ENCODE peak calls at places on chromosome 2, in eight cellular contexts. One of them, this sample, is unnamed.
A peak's percentile ranks its signal among the peaks of the same experiment; 100 is the strongest.

GRCh38 chr2:224284134-224284946 is 117.6 kb downstream of the FAM124B start:
- DNase-seq in uterus: no peak
- DNase-seq in transverse colon: peak; percentile 11
- DNase-seq in heart left ventricle: no peak
- DNase-seq in adrenal gland: peak; percentile 25
- DNase-seq in esophagus squamous epithelium: no peak
- DNase-seq in stomach: no peak
- DNase-seq in testis: no peak
- DNase-seq in this sample: no peak

GRCh38 chr2:216478151-216478550 is 20.5 kb upstream of the RPL37A start:
- DNase-seq in heart left ventricle: no peak
- DNase-seq in transverse colon: no peak
- DNase-seq in adrenal gland: no peak
- DNase-seq in testis: peak; percentile 79
- DNase-seq in stomach: no peak
- DNase-seq in uterus: peak; percentile 50
- DNase-seq in esophagus squamous epithelium: no peak
- DNase-seq in this sample: no peak

GRCh38 chr2:226860087-226860486 is 24.2 kb downstream of the RHBDD1 start:
- DNase-seq in esophagus squamous epithelium: no peak
- DNase-seq in transverse colon: no peak
- DNase-seq in heart left ventricle: no peak
- DNase-seq in uterus: no peak
- DNase-seq in adrenal gland: no peak
- DNase-seq in testis: no peak
- DNase-seq in stomach: no peak
- DNase-seq in this sample: no peak

GRCh38 chr2:120682654-120683053 is 53.0 kb upstream of the GLI2 start:
- DNase-seq in uterus: no peak
- DNase-seq in heart left ventricle: no peak
- DNase-seq in transverse colon: no peak
- DNase-seq in testis: no peak
- DNase-seq in stomach: no peak
- DNase-seq in adrenal gland: no peak
- DNase-seq in esophagus squamous epithelium: no peak
- DNase-seq in this sample: no peak

GRCh38 chr2:207408086-207408794 is 121.5 kb upstream of the CREB1 start:
- DNase-seq in esophagus squamous epithelium: no peak
- DNase-seq in transverse colon: peak; percentile 9
- DNase-seq in testis: no peak
- DNase-seq in stomach: peak; percentile 72
- DNase-seq in adrenal gland: no peak
- DNase-seq in heart left ventricle: no peak
- DNase-seq in uterus: no peak
- DNase-seq in this sample: no peak

GRCh38 chr2:223908304-223909047 is 36.7 kb downstream of the WDFY1 start:
- DNase-seq in heart left ventricle: no peak
- DNase-seq in uterus: no peak
- DNase-seq in esophagus squamous epithelium: no peak
- DNase-seq in adrenal gland: no peak
- DNase-seq in stomach: peak; percentile 51
- DNase-seq in transverse colon: no peak
- DNase-seq in testis: no peak
- DNase-seq in this sample: no peak

GRCh38 chr2:109372614-109373013 is 241.2 kb downstream of the SEPTIN10 start:
- DNase-seq in uterus: peak; percentile 4
- DNase-seq in esophagus squamous epithelium: no peak
- DNase-seq in stomach: peak; percentile 17
- DNase-seq in testis: no peak
- DNase-seq in transverse colon: no peak
- DNase-seq in heart left ventricle: no peak
- DNase-seq in adrenal gland: no peak
- DNase-seq in this sample: peak; percentile 71

GRCh38 chr2:23221236-23221635 is 163.7 kb upstream of the KLHL29 start:
- DNase-seq in testis: no peak
- DNase-seq in uterus: no peak
- DNase-seq in adrenal gland: no peak
- DNase-seq in heart left ventricle: no peak
- DNase-seq in esophagus squamous epithelium: no peak
- DNase-seq in stomach: no peak
- DNase-seq in transverse colon: no peak
- DNase-seq in this sample: no peak

GRCh38 chr2:170715062-170715931 is at the start of gene SP5:
- DNase-seq in esophagus squamous epithelium: no peak
- DNase-seq in testis: peak; percentile 63
- DNase-seq in uterus: peak; percentile 69
- DNase-seq in adrenal gland: peak; percentile 93
- DNase-seq in transverse colon: peak; percentile 44
- DNase-seq in stomach: peak; percentile 86
- DNase-seq in heart left ventricle: no peak
- DNase-seq in this sample: peak; percentile 52

GRCh38 chr2:18824317-18824716 is 234.9 kb upstream of the NT5C1B start:
- DNase-seq in adrenal gland: no peak
- DNase-seq in testis: peak; percentile 61
- DNase-seq in esophagus squamous epithelium: no peak
- DNase-seq in stomach: peak; percentile 52
- DNase-seq in heart left ventricle: no peak
- DNase-seq in transverse colon: no peak
- DNase-seq in uterus: no peak
- DNase-seq in this sample: no peak

GRCh38 chr2:28772351-28772750 is 20.7 kb downstream of the PPP1CB start:
- DNase-seq in heart left ventricle: no peak
- DNase-seq in stomach: no peak
- DNase-seq in esophagus squamous epithelium: no peak
- DNase-seq in testis: no peak
- DNase-seq in uterus: no peak
- DNase-seq in adrenal gland: no peak
- DNase-seq in transverse colon: no peak
- DNase-seq in this sample: no peak

GRCh38 chr2:238336151-238336550 is 15.8 kb downstream of the TRAF3IP1 start:
- DNase-seq in stomach: no peak
- DNase-seq in transverse colon: no peak
- DNase-seq in adrenal gland: no peak
- DNase-seq in testis: no peak
- DNase-seq in uterus: no peak
- DNase-seq in heart left ventricle: peak; percentile 87
- DNase-seq in esophagus squamous epithelium: no peak
- DNase-seq in this sample: peak; percentile 96

GRCh38 chr2:142965464-142965863 is 88.0 kb downstream of the KYNU start:
- DNase-seq in transverse colon: no peak
- DNase-seq in esophagus squamous epithelium: no peak
- DNase-seq in testis: no peak
- DNase-seq in uterus: no peak
- DNase-seq in stomach: no peak
- DNase-seq in heart left ventricle: no peak
- DNase-seq in adrenal gland: no peak
- DNase-seq in this sample: no peak

GRCh38 chr2:47222813-47223564 is 67.9 kb upstream of the STPG4 start:
- DNase-seq in adrenal gland: no peak
- DNase-seq in transverse colon: no peak
- DNase-seq in heart left ventricle: no peak
- DNase-seq in uterus: peak; percentile 41
- DNase-seq in esophagus squamous epithelium: no peak
- DNase-seq in stomach: no peak
- DNase-seq in testis: no peak
- DNase-seq in this sample: no peak
- H3K36me3 ChIP-seq in adrenal gland: no peaks in the 10 kb centered on the region
- H3K36me3 ChIP-seq in transverse colon: no peaks in the 10 kb centered on the region
- H3K36me3 ChIP-seq in heart left ventricle: no peaks in the 10 kb centered on the region
- H3K36me3 ChIP-seq in uterus: no peaks in the 10 kb centered on the region
- H3K36me3 ChIP-seq in esophagus squamous epithelium: no peaks in the 10 kb centered on the region
- H3K36me3 ChIP-seq in stomach: no peaks in the 10 kb centered on the region
- H3K36me3 ChIP-seq in testis: no peaks in the 10 kb centered on the region
- H3K36me3 ChIP-seq in this sample: no peaks in the 10 kb centered on the region

GRCh38 chr2:233059547-233059796 is 670 bp upstream of the INPP5D start:
- DNase-seq in adrenal gland: no peak
- DNase-seq in esophagus squamous epithelium: no peak
- DNase-seq in uterus: no peak
- DNase-seq in heart left ventricle: no peak
- DNase-seq in transverse colon: no peak
- DNase-seq in stomach: no peak
- DNase-seq in testis: peak; percentile 12
- DNase-seq in this sample: no peak
- TF ChIP-seq CTCF in adrenal gland: no peak
- TF ChIP-seq CTCF in esophagus squamous epithelium: no peak
- TF ChIP-seq CTCF in uterus: no peak
- TF ChIP-seq CTCF in heart left ventricle: no peak
- TF ChIP-seq CTCF in transverse colon: no peak
- TF ChIP-seq CTCF in stomach: no peak
- TF ChIP-seq CTCF in testis: no peak
- TF ChIP-seq CTCF in this sample: no peak

DNA sequence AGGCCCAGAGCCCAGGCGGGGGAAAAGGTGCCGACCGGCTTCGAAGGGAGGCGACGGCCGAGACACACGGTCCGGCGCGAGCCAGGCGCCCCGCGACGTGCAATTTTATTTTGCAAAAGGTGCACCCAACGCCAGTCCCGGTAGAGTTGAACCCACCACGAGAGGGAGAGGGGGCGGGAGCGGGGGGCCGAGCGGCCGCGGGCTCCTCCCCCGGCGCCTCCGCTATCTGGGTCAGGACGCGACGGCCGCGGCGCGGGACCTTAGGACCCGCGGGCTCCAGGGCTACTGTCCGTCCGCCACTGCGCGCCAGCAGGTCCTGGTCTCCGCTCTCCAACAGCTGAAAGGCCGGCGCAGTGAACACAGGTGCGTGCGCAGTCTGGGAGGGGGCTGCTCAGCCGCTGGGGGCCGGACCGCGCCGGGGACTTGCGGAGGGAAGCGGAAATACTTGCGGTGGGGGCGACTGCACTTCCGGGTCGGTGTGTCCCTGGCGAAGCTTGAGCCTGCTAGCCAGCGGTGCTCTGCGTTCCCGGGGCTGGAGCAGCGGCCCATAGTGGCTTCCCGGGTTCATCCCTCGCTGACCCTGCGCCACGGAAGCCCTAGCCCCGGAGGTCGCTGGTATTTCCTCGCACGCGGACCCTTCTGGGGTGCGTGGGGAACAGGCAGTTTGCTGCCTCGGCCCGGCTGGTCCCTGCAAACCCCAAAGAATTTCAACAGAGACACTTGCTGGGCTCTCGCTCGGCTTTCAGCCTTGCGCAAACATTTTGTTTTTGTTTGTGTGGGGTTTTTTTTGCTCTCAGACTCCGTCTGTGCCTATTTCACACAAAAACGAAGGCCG is at the start of gene RMDN2:
- DNase-seq in stomach: peak; percentile 89
- DNase-seq in esophagus squamous epithelium: peak; percentile 68
- DNase-seq in uterus: peak; percentile 90
- DNase-seq in testis: peak; percentile 96
- DNase-seq in transverse colon: peak; percentile 93
- DNase-seq in heart left ventricle: peak; percentile 94
- DNase-seq in adrenal gland: peak; percentile 93
- DNase-seq in this sample: peak; percentile 95
- TF ChIP-seq POLR2A in stomach: no peak
- TF ChIP-seq POLR2A in esophagus squamous epithelium: peak; percentile 61
- TF ChIP-seq POLR2A in uterus: peak; percentile 43
- TF ChIP-seq POLR2A in testis: peak; percentile 65
- TF ChIP-seq POLR2A in transverse colon: peak; percentile 81
- TF ChIP-seq POLR2A in heart left ventricle: no peak
- TF ChIP-seq POLR2A in adrenal gland: peak; percentile 62
- TF ChIP-seq POLR2A in this sample: peak; percentile 92

GRCh38 chr2:15616850-15617777 is 25.4 kb downstream of the DDX1 start:
- DNase-seq in adrenal gland: no peak
- DNase-seq in testis: no peak
- DNase-seq in heart left ventricle: no peak
- DNase-seq in uterus: no peak
- DNase-seq in esophagus squamous epithelium: no peak
- DNase-seq in stomach: no peak
- DNase-seq in transverse colon: no peak
- DNase-seq in this sample: no peak
- H3K36me3 ChIP-seq in adrenal gland: peaks cover 48% of the 10 kb centered on the region
- H3K36me3 ChIP-seq in testis: peaks cover 2% of the 10 kb centered on the region
- H3K36me3 ChIP-seq in heart left ventricle: peaks cover 80% of the 10 kb centered on the region
- H3K36me3 ChIP-seq in uterus: no peaks in the 10 kb centered on the region
- H3K36me3 ChIP-seq in esophagus squamous epithelium: peaks cover 26% of the 10 kb centered on the region
- H3K36me3 ChIP-seq in stomach: peaks cover 87% of the 10 kb centered on the region
- H3K36me3 ChIP-seq in transverse colon: peaks cover 38% of the 10 kb centered on the region
- H3K36me3 ChIP-seq in this sample: peaks cover 30% of the 10 kb centered on the region

GRCh38 chr2:98928242-98928641 is 7.8 kb downstream of the CRACDL start:
- DNase-seq in heart left ventricle: no peak
- DNase-seq in testis: no peak
- DNase-seq in transverse colon: no peak
- DNase-seq in esophagus squamous epithelium: no peak
- DNase-seq in adrenal gland: no peak
- DNase-seq in stomach: no peak
- DNase-seq in uterus: no peak
- DNase-seq in this sample: no peak
- TF ChIP-seq CTCF in heart left ventricle: no peak
- TF ChIP-seq CTCF in testis: no peak
- TF ChIP-seq CTCF in transverse colon: no peak
- TF ChIP-seq CTCF in esophagus squamous epithelium: no peak
- TF ChIP-seq CTCF in adrenal gland: no peak
- TF ChIP-seq CTCF in stomach: no peak
- TF ChIP-seq CTCF in uterus: no peak
- TF ChIP-seq CTCF in this sample: no peak

DNA sequence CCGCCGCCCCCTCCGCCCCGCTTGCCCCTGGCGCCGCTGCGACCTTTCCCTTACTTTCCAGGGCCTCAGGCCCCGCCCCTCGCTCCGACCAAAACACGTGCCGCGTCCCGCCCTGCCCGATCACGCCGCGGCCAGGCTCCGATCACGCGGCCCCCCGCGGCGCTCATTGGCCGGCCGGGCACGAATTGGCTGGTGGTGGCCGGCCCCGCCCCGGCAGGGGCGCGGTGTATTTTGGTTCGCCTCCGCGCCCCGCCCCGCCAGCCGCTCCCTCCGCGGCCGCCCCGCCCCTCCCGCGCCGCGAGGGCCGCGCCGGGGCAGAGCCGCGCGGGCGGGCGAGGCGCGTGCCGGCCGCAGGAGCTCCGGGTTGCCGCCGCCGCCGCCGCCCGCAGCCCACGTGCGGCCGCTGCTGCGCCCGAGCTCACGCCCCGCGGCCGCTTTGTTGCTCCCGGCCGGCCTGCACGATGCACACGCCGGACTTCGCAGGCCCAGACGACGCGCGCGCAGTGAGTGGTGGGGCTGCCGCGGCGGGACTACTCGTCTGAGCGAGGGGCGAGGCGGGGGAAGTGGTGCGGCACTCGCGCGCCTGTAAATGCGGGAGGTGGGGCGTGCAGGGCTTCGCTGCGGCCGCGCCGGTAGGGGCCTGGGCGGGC is at the start of gene KLF11:
- DNase-seq in uterus: peak; percentile 94
- DNase-seq in heart left ventricle: peak; percentile 98
- DNase-seq in transverse colon: peak; percentile 94
- DNase-seq in stomach: peak; percentile 95
- DNase-seq in adrenal gland: peak; percentile 94
- DNase-seq in esophagus squamous epithelium: peak; percentile 58
- DNase-seq in testis: peak; percentile 92
- DNase-seq in this sample: peak; percentile 92
- TF ChIP-seq POLR2A in uterus: no peak
- TF ChIP-seq POLR2A in heart left ventricle: no peak
- TF ChIP-seq POLR2A in transverse colon: no peak
- TF ChIP-seq POLR2A in stomach: no peak
- TF ChIP-seq POLR2A in adrenal gland: peak; percentile 94
- TF ChIP-seq POLR2A in esophagus squamous epithelium: peak; percentile 71
- TF ChIP-seq POLR2A in testis: no peak
- TF ChIP-seq POLR2A in this sample: no peak

GRCh38 chr2:3451926-3452671 is 67.2 kb downstream of the ADI1 start:
- DNase-seq in testis: no peak
- DNase-seq in transverse colon: no peak
- DNase-seq in uterus: no peak
- DNase-seq in stomach: peak; percentile 16
- DNase-seq in heart left ventricle: no peak
- DNase-seq in esophagus squamous epithelium: no peak
- DNase-seq in adrenal gland: no peak
- DNase-seq in this sample: peak; percentile 95
- H3K36me3 ChIP-seq in testis: no peaks in the 10 kb centered on the region
- H3K36me3 ChIP-seq in transverse colon: peaks cover 1% of the 10 kb centered on the region
- H3K36me3 ChIP-seq in uterus: no peaks in the 10 kb centered on the region
- H3K36me3 ChIP-seq in stomach: peaks cover 83% of the 10 kb centered on the region
- H3K36me3 ChIP-seq in heart left ventricle: peaks cover 40% of the 10 kb centered on the region
- H3K36me3 ChIP-seq in esophagus squamous epithelium: peaks cover 3% of the 10 kb centered on the region
- H3K36me3 ChIP-seq in adrenal gland: peaks cover 25% of the 10 kb centered on the region
- H3K36me3 ChIP-seq in this sample: no peaks in the 10 kb centered on the region

This sample was measured in thyroid gland.